ENCODE peak calls at places on chromosomes 12 and 14, in nine cellular contexts. One of them, this sample, is unnamed.

GRCh38 chr14:33791971-33792370 is 158.9 kb downstream of the EGLN3 start:
- DNase-seq in HFFc6: no peak
- DNase-seq in GM12865: peak
- DNase-seq in hepatocyte: no peak
- DNase-seq in GM20000: peak
- DNase-seq in AG09319: no peak
- DNase-seq in astrocyte of the spinal cord: no peak
- DNase-seq in stomach: no peak
- DNase-seq in epithelial cell of proximal tubule: no peak
- DNase-seq in this sample: no peak

GRCh38 chr14:100851586-100851916 is 25.6 kb downstream of the MEG3 start:
- DNase-seq in HFFc6: no peak
- DNase-seq in epithelial cell of proximal tubule: no peak
- DNase-seq in hepatocyte: no peak
- DNase-seq in astrocyte of the spinal cord: no peak
- DNase-seq in AG09319: no peak
- DNase-seq in stomach: no peak
- DNase-seq in GM20000: no peak
- DNase-seq in GM12865: no peak
- DNase-seq in this sample: no peak

GRCh38 chr14:91901449-91902250 is 34.3 kb upstream of the TC2N start:
- DNase-seq in GM20000: no peak
- DNase-seq in HFFc6: no peak
- DNase-seq in AG09319: peak
- DNase-seq in stomach: peak
- DNase-seq in epithelial cell of proximal tubule: no peak
- DNase-seq in GM12865: no peak
- DNase-seq in astrocyte of the spinal cord: no peak
- DNase-seq in hepatocyte: no peak
- DNase-seq in this sample: no peak

GRCh38 chr12:50354908-50355307 is 41.5 kb downstream of the FAM186A start:
- DNase-seq in HFFc6: no peak
- DNase-seq in epithelial cell of proximal tubule: no peak
- DNase-seq in AG09319: no peak
- DNase-seq in stomach: no peak
- DNase-seq in hepatocyte: no peak
- DNase-seq in GM12865: no peak
- DNase-seq in GM20000: no peak
- DNase-seq in astrocyte of the spinal cord: no peak
- DNase-seq in this sample: no peak

GRCh38 chr14:59788176-59788575 is 82.4 kb downstream of the RTN1 start:
- DNase-seq in AG09319: no peak
- DNase-seq in HFFc6: no peak
- DNase-seq in astrocyte of the spinal cord: no peak
- DNase-seq in stomach: peak
- DNase-seq in hepatocyte: no peak
- DNase-seq in GM12865: no peak
- DNase-seq in GM20000: no peak
- DNase-seq in epithelial cell of proximal tubule: no peak
- DNase-seq in this sample: no peak

GRCh38 chr14:36582011-36582873 is at the start of gene NKX2-8:
- DNase-seq in HFFc6: no peak
- DNase-seq in hepatocyte: peak
- DNase-seq in epithelial cell of proximal tubule: no peak
- DNase-seq in stomach: no peak
- DNase-seq in astrocyte of the spinal cord: no peak
- DNase-seq in GM20000: peak
- DNase-seq in AG09319: no peak
- DNase-seq in GM12865: no peak
- DNase-seq in this sample: no peak

GRCh38 chr12:40616383-40616900 is 75.8 kb upstream of the CNTN1 start:
- DNase-seq in HFFc6: no peak
- DNase-seq in hepatocyte: no peak
- DNase-seq in GM20000: no peak
- DNase-seq in astrocyte of the spinal cord: no peak
- DNase-seq in stomach: no peak
- DNase-seq in epithelial cell of proximal tubule: no peak
- DNase-seq in GM12865: no peak
- DNase-seq in AG09319: no peak
- DNase-seq in this sample: no peak

GRCh38 chr14:22613091-22613695 is 15.1 kb downstream of the ABHD4 start:
- DNase-seq in GM20000: no peak
- DNase-seq in HFFc6: no peak
- DNase-seq in AG09319: no peak
- DNase-seq in astrocyte of the spinal cord: peak
- DNase-seq in GM12865: no peak
- DNase-seq in hepatocyte: no peak
- DNase-seq in stomach: no peak
- DNase-seq in epithelial cell of proximal tubule: no peak
- DNase-seq in this sample: no peak

GRCh38 chr12:89621511-89621910 is 87.1 kb downstream of the ATP2B1 start:
- DNase-seq in AG09319: no peak
- DNase-seq in stomach: no peak
- DNase-seq in GM12865: no peak
- DNase-seq in astrocyte of the spinal cord: no peak
- DNase-seq in epithelial cell of proximal tubule: no peak
- DNase-seq in hepatocyte: no peak
- DNase-seq in GM20000: no peak
- DNase-seq in HFFc6: no peak
- DNase-seq in this sample: no peak

GRCh38 chr12:89622115-89622514 is 86.5 kb downstream of the ATP2B1 start:
- DNase-seq in stomach: no peak
- DNase-seq in astrocyte of the spinal cord: no peak
- DNase-seq in GM20000: no peak
- DNase-seq in epithelial cell of proximal tubule: no peak
- DNase-seq in hepatocyte: no peak
- DNase-seq in GM12865: no peak
- DNase-seq in AG09319: no peak
- DNase-seq in HFFc6: no peak
- DNase-seq in this sample: no peak

GRCh38 chr12:89619764-89620163 is 88.9 kb downstream of the ATP2B1 start:
- DNase-seq in GM12865: no peak
- DNase-seq in hepatocyte: no peak
- DNase-seq in astrocyte of the spinal cord: no peak
- DNase-seq in GM20000: no peak
- DNase-seq in AG09319: no peak
- DNase-seq in stomach: no peak
- DNase-seq in epithelial cell of proximal tubule: no peak
- DNase-seq in HFFc6: no peak
- DNase-seq in this sample: no peak

DNA sequence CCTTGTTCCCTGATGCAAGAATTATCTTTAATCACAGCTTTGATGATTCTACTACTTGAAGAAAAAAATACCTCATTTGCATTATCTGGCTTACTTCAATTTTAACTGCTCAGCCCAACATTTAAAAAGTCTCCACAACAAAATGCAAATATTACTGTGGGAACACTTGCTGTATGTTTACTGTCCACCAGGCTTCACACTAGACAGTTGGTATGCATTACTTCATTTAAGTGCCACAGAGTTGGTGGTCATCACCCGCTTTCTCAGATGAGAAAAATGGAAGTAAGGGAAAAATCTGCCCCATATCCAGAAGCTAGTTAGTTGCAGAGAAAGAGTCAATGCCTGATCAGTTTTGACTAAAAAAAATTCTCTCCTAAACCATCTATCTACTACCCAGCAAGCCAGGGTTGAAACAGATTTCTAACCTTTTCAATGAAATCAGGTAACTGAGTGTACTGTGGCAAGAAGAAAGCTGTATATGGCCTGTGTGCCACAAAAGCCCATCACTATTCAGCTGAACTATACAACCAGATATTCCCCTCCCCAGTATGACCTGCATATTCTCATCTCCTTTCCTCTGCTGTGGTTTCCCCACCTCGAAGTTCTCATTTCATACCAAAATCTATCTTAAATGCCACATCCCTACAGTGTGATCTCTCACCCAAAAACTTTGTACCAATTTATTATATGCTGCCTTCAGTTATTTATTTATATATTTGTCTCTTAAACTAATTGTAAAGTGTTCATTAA is 90.3 kb downstream of the ATP2B1 start:
- DNase-seq in GM12865: peak
- DNase-seq in GM20000: no peak
- DNase-seq in AG09319: no peak
- DNase-seq in epithelial cell of proximal tubule: no peak
- DNase-seq in HFFc6: no peak
- DNase-seq in stomach: no peak
- DNase-seq in hepatocyte: no peak
- DNase-seq in astrocyte of the spinal cord: no peak
- DNase-seq in this sample: no peak
- TF ChIP-seq CTCF in GM12865: no peak
- TF ChIP-seq CTCF in GM20000: no peak
- TF ChIP-seq CTCF in AG09319: no peak
- TF ChIP-seq CTCF in epithelial cell of proximal tubule: no peak
- TF ChIP-seq CTCF in HFFc6: peak
- TF ChIP-seq CTCF in stomach: no peak
- TF ChIP-seq CTCF in hepatocyte: no peak
- TF ChIP-seq CTCF in astrocyte of the spinal cord: no peak
- TF ChIP-seq CTCF in this sample: no peak

GRCh38 chr12:113783811-113784210 is 182.3 kb downstream of the RBM19 start:
- DNase-seq in epithelial cell of proximal tubule: no peak
- DNase-seq in astrocyte of the spinal cord: no peak
- DNase-seq in GM12865: no peak
- DNase-seq in hepatocyte: no peak
- DNase-seq in AG09319: no peak
- DNase-seq in stomach: no peak
- DNase-seq in GM20000: no peak
- DNase-seq in HFFc6: no peak
- DNase-seq in this sample: no peak

GRCh38 chr12:113788020-113788856 is 177.9 kb downstream of the RBM19 start:
- DNase-seq in hepatocyte: no peak
- DNase-seq in epithelial cell of proximal tubule: no peak
- DNase-seq in GM20000: no peak
- DNase-seq in astrocyte of the spinal cord: peak
- DNase-seq in HFFc6: peak
- DNase-seq in stomach: no peak
- DNase-seq in GM12865: no peak
- DNase-seq in AG09319: no peak
- DNase-seq in this sample: no peak

GRCh38 chr12:113781415-113782198 is 184.5 kb downstream of the RBM19 start:
- DNase-seq in GM12865: no peak
- DNase-seq in AG09319: no peak
- DNase-seq in astrocyte of the spinal cord: no peak
- DNase-seq in epithelial cell of proximal tubule: no peak
- DNase-seq in stomach: no peak
- DNase-seq in HFFc6: peak
- DNase-seq in hepatocyte: no peak
- DNase-seq in GM20000: no peak
- DNase-seq in this sample: no peak

DNA sequence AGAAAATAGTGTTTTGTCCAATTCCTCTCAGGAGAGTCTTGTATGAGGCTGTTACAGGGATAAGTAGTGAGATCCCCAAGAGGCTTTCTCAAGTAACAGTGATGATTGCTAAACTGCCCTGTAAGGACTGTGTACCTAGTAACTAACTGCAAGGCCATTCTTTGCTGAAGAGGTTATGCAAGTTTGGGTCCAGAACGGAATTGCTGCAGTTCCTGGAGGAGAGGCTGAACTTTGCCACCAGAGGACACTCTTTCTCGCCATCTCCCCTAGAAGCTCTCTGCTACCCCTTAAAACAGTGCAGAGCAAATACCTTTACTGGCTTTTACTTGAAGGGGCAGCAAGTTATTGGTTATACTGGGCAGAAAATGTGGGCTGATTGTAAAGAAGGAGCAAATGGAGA is 180.0 kb downstream of the RBM19 start:
- DNase-seq in HFFc6: no peak
- DNase-seq in GM20000: no peak
- DNase-seq in AG09319: no peak
- DNase-seq in stomach: no peak
- DNase-seq in epithelial cell of proximal tubule: no peak
- DNase-seq in hepatocyte: no peak
- DNase-seq in astrocyte of the spinal cord: no peak
- DNase-seq in GM12865: no peak
- DNase-seq in this sample: no peak
- TF ChIP-seq CTCF in HFFc6: peak
- TF ChIP-seq CTCF in GM20000: no peak
- TF ChIP-seq CTCF in AG09319: no peak
- TF ChIP-seq CTCF in stomach: no peak
- TF ChIP-seq CTCF in epithelial cell of proximal tubule: no peak
- TF ChIP-seq CTCF in hepatocyte: no peak
- TF ChIP-seq CTCF in astrocyte of the spinal cord: no peak
- TF ChIP-seq CTCF in GM12865: peak
- TF ChIP-seq CTCF in this sample: no peak

DNA sequence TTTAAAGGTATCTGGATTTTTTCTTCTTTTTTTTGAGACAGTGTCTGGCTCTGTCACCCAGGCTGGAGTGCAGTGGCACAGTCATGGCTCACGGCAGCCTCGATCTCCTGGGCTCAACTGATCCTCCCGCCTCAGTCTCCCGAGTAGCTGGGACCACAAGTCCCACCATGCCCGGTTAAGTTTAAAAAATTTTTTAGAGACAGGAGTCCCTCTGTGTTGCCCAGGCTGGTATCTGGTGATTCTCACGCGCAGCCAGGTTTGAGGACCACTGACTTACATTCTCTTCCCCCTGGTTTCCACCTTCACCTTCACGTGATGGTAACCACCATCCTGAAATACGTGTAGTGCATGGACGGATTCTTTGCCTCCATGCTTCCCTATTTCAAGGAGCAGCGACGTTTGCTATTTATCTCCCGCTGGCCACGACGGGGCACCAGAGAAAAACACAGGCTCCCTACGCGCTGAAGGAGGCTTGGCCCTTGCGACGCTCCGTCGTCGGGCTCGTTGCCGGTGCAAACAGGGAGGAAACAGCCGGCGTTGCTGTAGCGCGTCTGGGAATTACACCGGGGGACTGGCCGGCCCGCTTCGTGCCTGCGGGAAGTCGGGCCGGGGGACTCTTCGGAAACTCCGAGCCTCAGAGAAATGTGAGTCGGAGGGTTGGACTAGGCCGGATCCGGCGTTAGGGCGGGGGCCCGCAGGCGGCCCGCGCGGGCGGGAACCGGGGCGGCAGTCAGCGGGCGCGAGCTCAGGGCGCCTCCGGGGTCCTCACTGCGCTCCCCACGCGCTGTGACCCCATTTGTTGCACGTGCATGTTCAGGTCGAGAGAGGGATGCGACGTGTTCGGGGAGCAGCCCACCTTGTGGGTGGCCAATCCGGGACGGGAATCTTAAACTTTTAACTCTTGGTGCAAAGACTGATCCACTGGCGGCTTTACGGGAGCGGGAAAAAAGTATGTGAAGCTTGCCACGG is at the start of gene TCHP:
- DNase-seq in hepatocyte: peak
- DNase-seq in epithelial cell of proximal tubule: peak
- DNase-seq in HFFc6: peak
- DNase-seq in GM20000: peak
- DNase-seq in AG09319: peak
- DNase-seq in astrocyte of the spinal cord: peak
- DNase-seq in GM12865: peak
- DNase-seq in stomach: peak
- DNase-seq in this sample: peak
- TF ChIP-seq CTCF in hepatocyte: peak
- TF ChIP-seq CTCF in epithelial cell of proximal tubule: peak
- TF ChIP-seq CTCF in HFFc6: peak
- TF ChIP-seq CTCF in GM20000: peak
- TF ChIP-seq CTCF in AG09319: peak
- TF ChIP-seq CTCF in astrocyte of the spinal cord: peak
- TF ChIP-seq CTCF in GM12865: no peak
- TF ChIP-seq CTCF in stomach: no peak
- TF ChIP-seq CTCF in this sample: peak

DNA sequence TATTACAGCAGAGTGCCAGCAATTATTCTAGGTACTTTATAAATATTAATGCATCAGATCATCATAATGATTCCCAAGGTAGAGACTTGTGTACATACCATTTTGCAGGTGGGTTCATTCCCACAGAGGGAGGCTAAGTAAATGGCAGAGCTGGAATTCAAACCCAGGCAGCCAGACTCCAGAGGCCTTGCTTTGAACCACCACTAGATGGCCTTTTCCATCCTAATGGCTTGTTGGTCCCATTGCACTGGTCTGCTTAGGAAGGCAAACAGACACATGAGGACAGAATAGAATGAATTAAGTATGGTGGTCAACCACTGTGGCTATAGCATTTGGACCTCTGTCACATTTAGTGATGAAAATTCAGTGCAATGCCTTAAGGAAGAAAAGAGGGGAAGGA is 158.7 kb downstream of the METTL25 start:
- DNase-seq in AG09319: no peak
- DNase-seq in stomach: no peak
- DNase-seq in GM12865: peak
- DNase-seq in HFFc6: no peak
- DNase-seq in astrocyte of the spinal cord: no peak
- DNase-seq in hepatocyte: peak
- DNase-seq in GM20000: peak
- DNase-seq in epithelial cell of proximal tubule: no peak
- DNase-seq in this sample: no peak
- TF ChIP-seq CTCF in AG09319: peak
- TF ChIP-seq CTCF in stomach: peak
- TF ChIP-seq CTCF in GM12865: peak
- TF ChIP-seq CTCF in HFFc6: peak
- TF ChIP-seq CTCF in astrocyte of the spinal cord: peak
- TF ChIP-seq CTCF in hepatocyte: peak
- TF ChIP-seq CTCF in GM20000: peak
- TF ChIP-seq CTCF in epithelial cell of proximal tubule: peak
- TF ChIP-seq CTCF in this sample: peak